ENCODE peak calls at places on chromosomes 4 and X, in four cellular contexts. W is left ventricle myocardium inferior, Z is activated T-helper 1 cell treated with Interleukin-2 at 50 U/mL for 16 hours, M is hepatocyte. I is an unnamed sample.

GRCh38 chr4:98539299-98539698 is 119.1 kb downstream of the TSPAN5 start:
- DNase-seq in Z (no peak), M (no peak), W (no peak), I (no peak)

GRCh38 chr4:41256740-41257256 is at the start of gene UCHL1:
- DNase-seq in Z (no peak), W (peak), M (peak), I (no peak)

GRCh38 chr4:78169728-78170127 is 112.6 kb downstream of the FRAS1 start:
- DNase-seq in M (no peak), W (no peak), Z (no peak), I (no peak)

GRCh38 chr4:189355590-189355989 is 585.1 kb upstream of the FRG1 start:
- DNase-seq in M (no peak), Z (no peak), W (no peak), I (no peak)

GRCh38 chrX:74519870-74520269 is 94.6 kb downstream of the RLIM start:
- DNase-seq in Z (no peak), M (no peak), W (peak), I (no peak)

GRCh38 chr4:3873446-3874415 is 107.5 kb downstream of the ADRA2C start:
- DNase-seq in W (peak), M (no peak), Z (no peak), I (no peak)

GRCh38 chr4:57291911-57292310 is 181.7 kb upstream of the IGFBP7 start:
- DNase-seq in M (no peak), W (no peak), Z (no peak), I (no peak)

GRCh38 chr4:87354168-87355102 is 31.8 kb upstream of the HSD17B13 start:
- DNase-seq in M (no peak), W (no peak), Z (no peak), I (no peak)

GRCh38 chr4:34182346-34182745 is 2062.0 kb downstream of the ARAP2 start:
- DNase-seq in Z (no peak), W (no peak), M (no peak), I (no peak)

GRCh38 chrX:104135677-104136076 is 21.1 kb downstream of the SLC25A53 start:
- DNase-seq in M (no peak), Z (no peak), W (no peak), I (no peak)

GRCh38 chrX:42246814-42247213 is 323.5 kb upstream of the CASK start:
- DNase-seq in M (peak), Z (no peak), W (no peak), I (no peak)

GRCh38 chrX:140141444-140142029 is 176.2 kb upstream of the CXorf66 start:
- DNase-seq in Z (no peak), M (peak), W (no peak), I (no peak)

GRCh38 chr4:41079871-41080565 is 134.3 kb downstream of the APBB2 start:
- DNase-seq in Z (no peak), W (no peak), M (no peak), I (no peak)

GRCh38 chr4:93960450-93960849 is 131.9 kb downstream of the ATOH1 start:
- DNase-seq in M (no peak), W (no peak), Z (no peak), I (no peak)

GRCh38 chr4:164542431-164542830 is 211.5 kb upstream of the SMIM31 start:
- DNase-seq in Z (no peak), M (no peak), W (no peak), I (no peak)

GRCh38 chr4:68466751-68467150 is 19.5 kb downstream of the TMPRSS11E start:
- DNase-seq in M (no peak), W (no peak), Z (no peak), I (no peak)

GRCh38 chrX:816411-816810 is 185.8 kb downstream of the SHOX start:
- DNase-seq in M (no peak), W (no peak), Z (no peak), I (no peak)

GRCh38 chr4:159224412-159224811 is 121.5 kb downstream of the RAPGEF2 start:
- DNase-seq in M (no peak), W (no peak), Z (no peak), I (no peak)

GRCh38 chrX:148522006-148522405 is 21.6 kb downstream of the AFF2 start:
- DNase-seq in W (no peak), M (no peak), Z (no peak), I (no peak)

GRCh38 chrX:50100188-50100587 is 100.6 kb downstream of the AKAP4 start:
- DNase-seq in Z (no peak), W (no peak), M (peak), I (no peak)

GRCh38 chr4:26281876-26282275 is 38.9 kb upstream of the RBPJ start:
- DNase-seq in Z (no peak), M (no peak), W (no peak), I (no peak)

I was measured in T-helper 22 cell.